ENCODE peak calls at places on chromosomes 11 and 22, in four cellular contexts. K, V, E and M are unnamed samples.

GRCh38 chr22:38941488-38941987 is 15.9 kb upstream of the APOBEC3A start:
- DNase-seq in E (peak), K (no peak), V (no peak), M (no peak)

GRCh38 chr22:31730344-31730711 is 19.6 kb downstream of the PRR14L start:
- DNase-seq in K (no peak), E (no peak), V (no peak), M (peak)

GRCh38 chr11:69075421-69076128 is 26.8 kb downstream of the TPCN2 start:
- DNase-seq in V (no peak), K (no peak), E (no peak), M (no peak)

GRCh38 chr22:26718905-26719304 is 61.5 kb downstream of the MIAT start:
- DNase-seq in E (no peak), K (no peak), V (no peak), M (no peak)

GRCh38 chr22:32745251-32745995 is 56.1 kb upstream of the TIMP3 start:
- DNase-seq in E (no peak), V (no peak), K (no peak), M (no peak)

GRCh38 chr11:134164490-134165370 is 59.0 kb downstream of the NCAPD3 start:
- DNase-seq in K (no peak), V (peak), E (no peak), M (no peak)

GRCh38 chr11:94504689-94505293 is 7.5 kb upstream of the C11orf97 start:
- DNase-seq in V (peak), K (peak), E (no peak), M (peak)

GRCh38 chr11:26841818-26842457 is 120.1 kb upstream of the SLC5A12 start:
- DNase-seq in V (no peak), K (no peak), E (no peak), M (no peak)

GRCh38 chr11:68890490-68891231 is 13.0 kb downstream of the MRPL21 start:
- DNase-seq in K (no peak), V (no peak), E (no peak), M (no peak)

GRCh38 chr11:72263363-72263762 is 19.4 kb upstream of the PHOX2A start:
- DNase-seq in V (no peak), K (no peak), E (no peak), M (peak)

GRCh38 chr11:123469089-123469488 is 39.0 kb downstream of the GRAMD1B start:
- DNase-seq in V (no peak), K (no peak), E (no peak), M (no peak)
- TF ChIP-seq TARDBP in V (no peak), K (no peak), E (no peak), M (no peak)

GRCh38 chr11:36586543-36586942 is 7.8 kb upstream of the IFTAP start:
- DNase-seq in K (no peak), E (no peak), V (no peak), M (no peak)
- TF ChIP-seq FOXK2 in K (no peak), E (no peak), V (no peak), M (no peak)

GRCh38 chr22:20436309-20437252 is 1.0 kb downstream of the SCARF2 start:
- DNase-seq in V (no peak), E (no peak), K (peak), M (peak)
- TF ChIP-seq TARDBP in V (no peak), E (no peak), K (no peak), M (no peak)

GRCh38 chr22:48559647-48560388 is 1267.9 kb downstream of the BRD1 start:
- DNase-seq in K (no peak), E (no peak), V (no peak), M (no peak)

GRCh38 chr22:48556751-48557150 is 1270.9 kb downstream of the BRD1 start:
- DNase-seq in V (no peak), E (no peak), K (no peak), M (no peak)

GRCh38 chr22:48555606-48556005 is 1272.1 kb downstream of the BRD1 start:
- DNase-seq in V (no peak), K (no peak), E (no peak), M (no peak)

GRCh38 chr22:48558606-48559402 is 1268.9 kb downstream of the BRD1 start:
- DNase-seq in K (no peak), E (no peak), V (no peak), M (no peak)

GRCh38 chr22:48557473-48557872 is 1270.2 kb downstream of the BRD1 start:
- DNase-seq in K (no peak), E (no peak), V (no peak), M (no peak)
- TF ChIP-seq FOXK2 in K (no peak), E (no peak), V (no peak), M (no peak)

GRCh38 chr11:21552910-21553309 is 640.0 kb upstream of the ANO5 start:
- DNase-seq in K (no peak), E (no peak), V (no peak), M (no peak)
- TF ChIP-seq TARDBP in K (no peak), E (no peak), V (no peak), M (no peak)

GRCh38 chr11:129323896-129324522 is 51.6 kb upstream of the BARX2 start:
- DNase-seq in V (peak), E (no peak), K (no peak), M (no peak)
- TF ChIP-seq FOXK2 in V (no peak), E (no peak), K (no peak), M (no peak)

DNA sequence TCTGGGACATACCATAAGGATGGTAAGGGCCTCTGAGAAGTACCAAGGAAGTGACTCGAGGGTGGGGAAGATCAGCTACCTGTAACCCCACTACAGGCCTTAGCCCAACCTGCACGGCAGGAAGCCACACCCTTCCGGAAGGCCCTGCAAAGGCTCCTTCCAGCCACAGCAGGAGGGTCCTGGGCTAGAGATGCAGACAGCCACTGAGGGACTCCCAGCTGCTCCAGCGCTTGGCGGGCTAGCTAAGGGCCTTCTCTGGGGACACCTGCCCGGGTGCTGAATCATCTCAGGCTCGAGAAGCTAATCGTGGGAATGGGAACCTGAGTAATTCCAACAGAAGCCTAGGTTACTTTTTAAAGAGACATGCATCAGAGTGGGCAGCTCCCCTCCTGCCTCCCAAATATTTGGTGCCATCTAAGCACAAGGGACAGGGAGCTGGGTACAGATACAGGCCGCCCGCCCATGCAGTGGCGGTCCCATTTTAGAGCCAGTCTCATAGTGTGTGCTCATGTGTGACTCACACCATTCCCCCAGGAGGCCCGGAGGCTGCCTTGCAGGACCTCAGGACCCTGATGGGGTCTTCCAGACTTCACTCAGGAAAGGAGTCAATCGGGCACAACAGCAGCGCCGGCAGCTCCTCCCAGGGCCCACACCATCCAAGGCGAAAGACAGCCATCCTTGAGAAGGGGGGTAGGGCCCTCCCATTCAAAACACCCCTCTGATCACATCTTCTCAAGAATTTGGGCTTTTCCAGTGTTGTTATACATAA is 8.0 kb downstream of the MYH9 start:
- DNase-seq in K (no peak), E (no peak), V (no peak), M (no peak)
- TF ChIP-seq TARDBP in K (no peak), E (no peak), V (no peak), M (no peak)